ENCODE peak calls at places on chromosomes 13 and 19, in four cellular contexts. D is HFFc6; Q is fibroblast of the conjunctiva; M is activated effector memory CD4-positive, alpha-beta T cell treated with anti-CD3 and anti-CD28 coated beads, Interleukin-2, amount 50 U/mL, for 16 hours. V is an unnamed sample.

GRCh38 chr19:45876411-45877197 is 9.3 kb downstream of the IRF2BP1 start:
- DNase-seq in D (no peak), Q (no peak), M (peak), V (peak)

GRCh38 chr19:38691938-38692457 is 44.5 kb downstream of the ACTN4 start:
- DNase-seq in D (peak), Q (peak), M (no peak), V (peak)

GRCh38 chr13:49058761-49059160 is 83.0 kb downstream of the FNDC3A start:
- DNase-seq in D (no peak), Q (no peak), M (no peak), V (no peak)

GRCh38 chr19:29731331-29731850 is 16.3 kb upstream of the C19orf12 start:
- DNase-seq in D (no peak), Q (no peak), M (no peak), V (no peak)

GRCh38 chr13:88979465-88980180 is 1308.5 kb downstream of the SLITRK5 start:
- DNase-seq in D (no peak), Q (no peak), M (no peak), V (no peak)

GRCh38 chr13:21075303-21076264 is 14.2 kb upstream of the LATS2 start:
- DNase-seq in D (no peak), Q (no peak), M (peak), V (peak)

GRCh38 chr13:75505327-75505726 is 23.4 kb upstream of the TBC1D4 start:
- DNase-seq in D (no peak), Q (no peak), M (no peak), V (no peak)

GRCh38 chr13:75831389-75831788 is 195.3 kb downstream of the LMO7 start:
- DNase-seq in D (no peak), Q (no peak), M (no peak), V (no peak)

GRCh38 chr13:34412817-34413365 is 529.2 kb upstream of the NBEA start:
- DNase-seq in D (peak), Q (no peak), M (no peak), V (no peak)

GRCh38 chr13:23384111-23384510 is 49.4 kb downstream of the SACS start:
- DNase-seq in D (peak), Q (no peak), M (peak), V (no peak)

GRCh38 chr13:103525530-103525929 is 459.3 kb upstream of the SLC10A2 start:
- DNase-seq in D (no peak), Q (no peak), M (no peak), V (no peak)

GRCh38 chr13:42821437-42821836 is 40.1 kb downstream of the FAM216B start:
- DNase-seq in D (peak), Q (peak), M (no peak), V (no peak)

GRCh38 chr13:106336663-106337062 is 198.8 kb downstream of the EFNB2 start:
- DNase-seq in D (no peak), Q (no peak), M (no peak), V (no peak)

GRCh38 chr13:73158851-73159250 is 100.0 kb downstream of the KLF5 start:
- DNase-seq in D (peak), Q (peak), M (no peak), V (no peak)

GRCh38 chr19:34596989-34597388 is 80.0 kb downstream of the SCGB2B2 start:
- DNase-seq in D (no peak), Q (no peak), M (no peak), V (no peak)

GRCh38 chr19:8041553-8041952 is 11.0 kb upstream of the CCL25 start:
- DNase-seq in D (no peak), Q (no peak), M (no peak), V (no peak)

V was measured in sigmoid colon.